ENCODE peak calls at places on chromosomes 13 and 19, in seven cellular contexts. O, S, F, L, P, C and J are unnamed samples.
A peak's percentile ranks its signal among the peaks of the same experiment; 100 is the strongest.

GRCh38 chr19:15836345-15836594 is 20.8 kb upstream of the OR10H1 start:
- DNase-seq in O (no peak), C (no peak), F (no peak), P (no peak), S (no peak), L (no peak), J (no peak)

GRCh38 chr13:105846923-105847322 is 688.5 kb downstream of the EFNB2 start:
- DNase-seq in S (no peak), P (no peak), O (no peak), F (no peak), C (no peak), L (no peak), J (no peak)

GRCh38 chr13:74710006-74710405 is 575.8 kb upstream of the KLF12 start:
- DNase-seq in P (no peak), F (no peak), C (no peak), S (no peak), O (no peak), L (no peak), J (no peak)

GRCh38 chr13:75790198-75790970 is 154.3 kb downstream of the LMO7 start:
- DNase-seq in C (no peak), O (no peak), P (no peak), F (no peak), L (no peak), S (no peak), J (no peak)

GRCh38 chr13:51147732-51148131 is 36.7 kb upstream of the C13orf42 start:
- DNase-seq in O (no peak), P (no peak), S (no peak), F (no peak), L (no peak), C (no peak), J (no peak)

GRCh38 chr13:113360446-113360845 is 3.5 kb downstream of the GRTP1 start:
- DNase-seq in O (no peak), P (no peak), L (no peak), F (no peak), S (no peak), C (no peak), J (no peak)

GRCh38 chr19:54415208-54415900 is at the start of gene TTYH1:
- DNase-seq in C (no peak), S (peak; percentile 88), P (no peak), O (no peak), L (no peak), F (no peak), J (no peak)

GRCh38 chr13:106649495-106649894 is 81.6 kb upstream of the ARGLU1 start:
- DNase-seq in O (no peak), S (no peak), L (no peak), F (no peak), P (no peak), C (no peak), J (no peak)

GRCh38 chr13:113742000-113742441 is 17.0 kb upstream of the TMEM255B start:
- DNase-seq in L (peak; percentile 50), P (peak; percentile 95), S (peak; percentile 82), F (no peak), O (peak; percentile 19), C (no peak), J (no peak)

GRCh38 chr13:97856001-97856675 is 97.3 kb upstream of the IPO5 start:
- DNase-seq in F (no peak), P (no peak), L (no peak), O (no peak), C (no peak), S (peak; percentile 46), J (no peak)

GRCh38 chr19:16836115-16836905 is 7.1 kb downstream of the SIN3B start:
- DNase-seq in L (peak; percentile 72), S (no peak), O (no peak), P (no peak), F (no peak), C (no peak), J (peak; percentile 46)

GRCh38 chr19:10927691-10928562 is 512 bp downstream of the YIPF2 start:
- DNase-seq in C (no peak), S (no peak), O (no peak), P (no peak), L (peak; percentile 32), F (no peak), J (no peak)

GRCh38 chr13:30743319-30744055 is 8.1 kb downstream of the ALOX5AP start:
- DNase-seq in P (peak; percentile 10), O (peak; percentile 76), F (peak; percentile 71), L (no peak), S (no peak), C (no peak), J (no peak)

GRCh38 chr19:18858906-18859646 is 27.3 kb downstream of the UPF1 start:
- DNase-seq in F (no peak), O (no peak), P (no peak), L (no peak), S (no peak), C (no peak), J (no peak)

GRCh38 chr13:113528798-113529180 is 38.3 kb upstream of the DCUN1D2 start:
- DNase-seq in S (no peak), C (no peak), O (no peak), P (no peak), F (no peak), L (no peak), J (no peak)

GRCh38 chr19:12703056-12703455 is 6.6 kb upstream of the FBXW9 start:
- DNase-seq in O (peak; percentile 57), L (peak; percentile 77), C (peak; percentile 82), F (no peak), P (peak; percentile 56), S (peak; percentile 90), J (no peak)

GRCh38 chr19:51090471-51090870 is 7.8 kb upstream of the KLK14 start:
- DNase-seq in F (no peak), S (no peak), L (no peak), C (no peak), P (no peak), O (no peak), J (no peak)

GRCh38 chr13:95833126-95833525 is 156.2 kb downstream of the DNAJC3 start:
- DNase-seq in C (no peak), P (no peak), F (no peak), L (no peak), O (no peak), S (no peak), J (no peak)

GRCh38 chr19:51327066-51327985 is 14.6 kb downstream of the VSIG10L start:
- DNase-seq in O (no peak), F (no peak), L (peak; percentile 86), C (peak; percentile 38), P (peak; percentile 59), S (no peak), J (no peak)

GRCh38 chr13:51823351-51823750 is 19.4 kb upstream of the DHRS12 start:
- DNase-seq in P (no peak), O (no peak), L (no peak), F (no peak), C (no peak), S (no peak), J (no peak)

GRCh38 chr13:79810671-79811070 is 329.7 kb downstream of the NDFIP2 start:
- DNase-seq in S (no peak), F (no peak), C (no peak), P (no peak), O (no peak), L (no peak), J (no peak)

GRCh38 chr19:13843104-13843921 is 33.6 kb upstream of the NANOS3 start:
- DNase-seq in P (no peak), F (no peak), C (no peak), S (peak; percentile 58), O (no peak), L (no peak), J (no peak)

GRCh38 chr19:51282335-51282734 is 29.1 kb upstream of the IGLON5 start:
- DNase-seq in P (no peak), S (no peak), C (no peak), L (no peak), F (no peak), O (no peak), J (no peak)

GRCh38 chr19:36719687-36720556 is 32.5 kb downstream of the ZNF567 start:
- DNase-seq in L (no peak), C (no peak), S (no peak), P (no peak), F (no peak), O (no peak), J (no peak)

GRCh38 chr13:33992891-33993336 is 175.0 kb downstream of the RFC3 start:
- DNase-seq in C (no peak), L (no peak), S (no peak), P (peak; percentile 72), O (no peak), F (no peak), J (no peak)

GRCh38 chr13:24308488-24309020 is 826 bp upstream of the C1QTNF9 start:
- DNase-seq in L (no peak), P (no peak), C (no peak), S (no peak), O (no peak), F (no peak), J (no peak)

GRCh38 chr19:41774515-41774980 is 19.2 kb downstream of the CEACAM6 start:
- DNase-seq in L (no peak), S (no peak), C (no peak), F (no peak), P (no peak), O (peak; percentile 88), J (no peak)
- TF ChIP-seq SIN3A in L (no peak), S (no peak), C (no peak), F (no peak), P (no peak), O (peak; percentile 77), J (no peak)

GRCh38 chr19:7393934-7394508 is 45.3 kb downstream of the ARHGEF18 start:
- DNase-seq in S (no peak), L (peak; percentile 24), O (no peak), C (no peak), F (no peak), P (no peak), J (no peak)
- H3K4me3 ChIP-seq in S (peak overlapping the region; percentile 74), L (peak overlapping the region; percentile 93), O (peak overlapping the region; percentile 84), C (peak overlapping the region; percentile 93), F (peak overlapping the region; percentile 85), P (peak overlapping the region; percentile 88), J (peak overlapping the region; percentile 96)

DNA sequence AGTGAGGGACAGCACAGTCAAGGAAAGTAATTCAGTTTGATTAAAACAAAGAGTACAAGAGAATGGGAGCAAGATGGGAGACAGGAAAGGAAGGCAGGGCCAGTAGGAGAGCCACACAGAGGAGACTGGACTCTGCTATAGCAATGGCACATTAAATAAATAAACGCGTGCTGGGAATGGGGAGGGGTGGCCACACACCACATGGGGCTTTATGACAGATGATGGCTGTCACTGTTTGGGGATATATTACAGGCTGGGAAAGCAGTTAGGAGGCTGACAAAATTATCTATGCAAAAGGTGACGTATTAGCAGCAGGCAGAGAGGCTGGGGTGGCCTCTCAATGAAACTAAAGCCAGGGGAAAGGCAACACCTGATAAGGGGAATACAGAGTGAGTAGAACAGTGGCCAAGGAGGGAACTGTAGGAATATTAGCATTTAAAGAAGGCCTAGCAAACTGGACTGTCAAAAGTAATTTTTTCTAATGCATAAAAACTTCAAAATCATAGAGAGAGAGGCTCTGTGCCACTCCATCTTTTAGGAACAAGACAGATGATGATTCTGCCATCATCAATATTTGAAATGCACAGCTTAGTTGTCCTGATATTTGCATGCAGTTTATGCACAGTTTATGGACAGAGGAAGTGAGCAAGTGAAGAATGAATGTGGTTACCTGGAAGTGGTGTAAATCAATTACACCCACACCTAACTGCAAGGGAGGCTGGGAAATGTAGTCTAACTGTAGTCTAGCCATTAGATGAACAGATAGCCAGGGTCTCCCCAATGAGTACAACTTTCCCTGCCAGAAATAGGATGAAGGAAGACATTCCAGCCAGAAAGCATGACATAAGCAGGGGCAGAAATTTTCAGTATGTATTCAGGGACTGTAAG is 346.5 kb downstream of the FOXO1 start:
- DNase-seq in O (no peak), S (no peak), F (no peak), C (no peak), L (no peak), P (no peak), J (no peak)
- TF ChIP-seq SIN3A in O (no peak), S (no peak), F (no peak), C (no peak), L (no peak), P (no peak), J (no peak)

GRCh38 chr13:42040730-42041016 is 7.8 kb upstream of the DGKH start:
- DNase-seq in S (no peak), O (no peak), C (no peak), L (no peak), P (no peak), F (no peak), J (no peak)
- H3K4me3 ChIP-seq in S (peak overlapping the region; percentile 79), O (peak overlapping the region; percentile 65), C (peak overlapping the region; percentile 87), L (peak overlapping the region; percentile 51), P (peak overlapping the region; percentile 61), F (peak overlapping the region; percentile 72), J (peak overlapping the region; percentile 89)